ENCODE peak calls at places on chromosomes 7 and 10, in ten cellular contexts. O is mesendoderm; A is heart left ventricle; C is cardiac fibroblast; U is tibial artery; Q is activated effector memory CD4-positive, alpha-beta T cell treated with anti-CD3 and anti-CD28 coated beads, Interleukin-2, amount 50 U/mL, for 16 hours; V is T follicular helper cell; N is SW480; B is NCI-H1436; P is stimulated activated CD8-positive, alpha-beta memory T cell treated with anti-CD3 and anti-CD28 coated beads, Interleukin-15, amount 100 ng/mL, for 24 hours. F is an unnamed sample.
A peak's percentile ranks its signal among the peaks of the same experiment; 100 is the strongest.

GRCh38 chr7:48154792-48155413 is 16.4 kb upstream of the ABCA13 start:
- DNase-seq in O (peak; percentile 58), A (no peak), C (peak; percentile 64), U (no peak), Q (peak; percentile 73), V (peak; percentile 12), N (peak; percentile 69), B (no peak), P (no peak), F (no peak)

GRCh38 chr7:6149996-6150395 is 118.8 kb downstream of the ANKRD61 start:
- DNase-seq in O (no peak), A (no peak), C (no peak), U (no peak), Q (no peak), V (no peak), N (no peak), B (no peak), P (no peak), F (no peak)

GRCh38 chr7:147088916-147089315 is 972.3 kb downstream of the CNTNAP2 start:
- DNase-seq in O (no peak), A (no peak), C (no peak), U (no peak), Q (no peak), V (no peak), N (no peak), B (no peak), P (no peak), F (no peak)

GRCh38 chr7:94011714-94012353 is 7.7 kb upstream of the BET1 start:
- DNase-seq in O (no peak), A (no peak), C (no peak), U (no peak), Q (no peak), V (no peak), N (no peak), B (no peak), P (no peak), F (no peak)

GRCh38 chr7:157791261-157791660 is 454.5 kb downstream of the DNAJB6 start:
- DNase-seq in O (no peak), A (no peak), C (no peak), U (no peak), Q (no peak), V (no peak), N (no peak), B (no peak), P (no peak), F (no peak)

GRCh38 chr7:13151982-13152381 is 464.5 kb downstream of the ARL4A start:
- DNase-seq in O (no peak), A (no peak), C (no peak), U (no peak), Q (no peak), V (no peak), N (no peak), B (no peak), P (no peak), F (no peak)

GRCh38 chr7:77917500-77918262 is 119.1 kb downstream of the PHTF2 start:
- DNase-seq in O (no peak), A (no peak), C (no peak), U (no peak), Q (no peak), V (no peak), N (no peak), B (no peak), P (no peak), F (no peak)

GRCh38 chr7:148622887-148623585 is 32.5 kb downstream of the C7orf33 start:
- DNase-seq in O (peak; percentile 22), A (no peak), C (no peak), U (no peak), Q (no peak), V (no peak), N (peak; percentile 43), B (no peak), P (no peak), F (no peak)

GRCh38 chr10:107631876-107632275 is 467.4 kb upstream of the SORCS1 start:
- DNase-seq in O (no peak), A (no peak), C (no peak), U (no peak), Q (no peak), V (no peak), N (no peak), B (no peak), P (no peak), F (no peak)

GRCh38 chr7:134024729-134025128 is 102.4 kb upstream of the LRGUK start:
- DNase-seq in O (no peak), A (no peak), C (peak; percentile 41), U (no peak), Q (no peak), V (no peak), N (no peak), B (no peak), P (no peak), F (no peak)

GRCh38 chr10:129192344-129193128 is 274.5 kb upstream of the MGMT start:
- DNase-seq in O (peak; percentile 43), A (no peak), C (peak; percentile 49), U (peak; percentile 87), Q (no peak), V (no peak), N (no peak), B (no peak), P (no peak), F (peak; percentile 74)

GRCh38 chr7:105806592-105807266 is 69.7 kb downstream of the ATXN7L1 start:
- DNase-seq in O (no peak), A (no peak), C (peak; percentile 63), U (no peak), Q (peak; percentile 87), V (peak; percentile 13), N (peak; percentile 77), B (no peak), P (no peak), F (no peak)

GRCh38 chr7:125644113-125644512 is 714.5 kb upstream of the POT1 start:
- DNase-seq in O (no peak), A (no peak), C (no peak), U (no peak), Q (no peak), V (no peak), N (no peak), B (no peak), P (no peak), F (no peak)

GRCh38 chr10:81848514-81848913 is 26.5 kb upstream of the NRG3 start:
- DNase-seq in O (no peak), A (no peak), C (no peak), U (no peak), Q (no peak), V (no peak), N (no peak), B (no peak), P (no peak), F (no peak)

GRCh38 chr10:70905071-70906021 is 17.0 kb upstream of the PCBD1 start:
- DNase-seq in O (no peak), A (no peak), C (no peak), U (no peak), Q (peak; percentile 44), V (no peak), N (no peak), B (no peak), P (no peak), F (no peak)

GRCh38 chr7:116902811-116903210 is 40.4 kb downstream of the CAPZA2 start:
- DNase-seq in O (no peak), A (no peak), C (no peak), U (no peak), Q (no peak), V (no peak), N (no peak), B (no peak), P (no peak), F (no peak)

GRCh38 chr10:32952541-32953276 is 5.3 kb downstream of the ITGB1 start:
- DNase-seq in O (no peak), A (no peak), C (no peak), U (no peak), Q (no peak), V (no peak), N (no peak), B (no peak), P (no peak), F (no peak)

GRCh38 chr10:129319934-129320333 is 147.1 kb upstream of the MGMT start:
- DNase-seq in O (no peak), A (no peak), C (peak; percentile 20), U (no peak), Q (no peak), V (no peak), N (no peak), B (no peak), P (no peak), F (no peak)

GRCh38 chr10:127040756-127041155 is 135.5 kb downstream of the DOCK1 start:
- DNase-seq in O (no peak), A (no peak), C (no peak), U (no peak), Q (no peak), V (no peak), N (no peak), B (no peak), P (no peak), F (no peak)

GRCh38 chr7:12709731-12710502 is 22.5 kb downstream of the ARL4A start:
- DNase-seq in O (no peak), A (no peak), C (peak; percentile 77), U (no peak), Q (no peak), V (no peak), N (no peak), B (no peak), P (no peak), F (no peak)

GRCh38 chr7:2932761-2933251 is 88.7 kb upstream of the GNA12 start:
- DNase-seq in O (no peak), A (no peak), C (no peak), U (peak; percentile 18), Q (peak; percentile 51), V (no peak), N (no peak), B (no peak), P (no peak), F (no peak)

GRCh38 chr10:84328303-84329093 is at the start of gene CCSER2:
- DNase-seq in O (peak; percentile 97), A (peak; percentile 98), C (peak; percentile 97), U (peak; percentile 97), Q (peak; percentile 97), V (peak; percentile 83), N (peak; percentile 83), B (peak; percentile 89), P (peak; percentile 88), F (peak; percentile 97)

GRCh38 chr10:29647483-29647882 is 12.7 kb upstream of the SVIL start:
- DNase-seq in O (no peak), A (no peak), C (no peak), U (no peak), Q (no peak), V (no peak), N (no peak), B (no peak), P (no peak), F (no peak)

GRCh38 chr7:155206286-155207020 is 91.2 kb upstream of the INSIG1 start:
- DNase-seq in O (no peak), A (peak; percentile 86), C (peak; percentile 90), U (peak; percentile 74), Q (peak; percentile 89), V (peak; percentile 47), N (no peak), B (peak; percentile 37), P (no peak), F (peak; percentile 33)

GRCh38 chr7:71860572-71860971 is 551.6 kb downstream of the CALN1 start:
- DNase-seq in O (no peak), A (no peak), C (no peak), U (no peak), Q (no peak), V (no peak), N (no peak), B (no peak), P (no peak), F (no peak)

GRCh38 chr7:32869716-32870115 is 21.8 kb downstream of the KBTBD2 start:
- DNase-seq in O (no peak), A (no peak), C (no peak), U (no peak), Q (no peak), V (no peak), N (no peak), B (no peak), P (no peak), F (no peak)

GRCh38 chr7:124032369-124033092 is at the start of gene TMEM229A:
- DNase-seq in O (peak; percentile 86), A (peak; percentile 13), C (peak; percentile 64), U (no peak), Q (no peak), V (no peak), N (peak; percentile 49), B (peak; percentile 21), P (no peak), F (no peak)

GRCh38 chr7:1697499-1698125 is 27.5 kb downstream of the ELFN1 start:
- DNase-seq in O (no peak), A (no peak), C (no peak), U (no peak), Q (peak; percentile 47), V (no peak), N (no peak), B (no peak), P (no peak), F (peak; percentile 10)